ENCODE peak calls at places on chromosome X, in ten cellular contexts. F is sigmoid colon; E is hepatocyte; Y is tibial nerve; T is CD8-positive, alpha-beta T cell; U is left lung; I is lower lobe of right lung; B is trophoblast cell; H is mucosa of descending colon; A is right lobe of liver. O is an unnamed sample.

GRCh38 chrX:45771560-45772340 is 571.1 kb upstream of the DIPK2B start:
- DNase-seq in F (no peak), E (no peak), Y (no peak), T (peak; percentile 52), U (peak; percentile 79), I (peak; percentile 59), B (peak; percentile 36), H (peak; percentile 53), A (peak; percentile 35), O (no peak)

GRCh38 chrX:106874075-106874474 is 29.1 kb downstream of the RIPPLY1 start:
- DNase-seq in F (no peak), E (peak; percentile 44), Y (no peak), T (no peak), U (no peak), I (no peak), B (peak; percentile 65), H (no peak), A (no peak), O (no peak)

GRCh38 chrX:20067709-20068315 is 48.9 kb downstream of the MAP7D2 start:
- DNase-seq in F (peak; percentile 89), E (peak; percentile 64), Y (peak; percentile 76), T (no peak), U (peak; percentile 69), I (peak; percentile 71), B (peak; percentile 51), H (peak; percentile 49), A (peak; percentile 35), O (peak; percentile 81)

GRCh38 chrX:119425050-119425449 is 25.9 kb downstream of the SLC25A43 start:
- DNase-seq in F (no peak), E (no peak), Y (no peak), T (no peak), U (no peak), I (no peak), B (no peak), H (no peak), A (no peak), O (no peak)

GRCh38 chrX:17738737-17739535 is 1.6 kb downstream of the SCML1 start:
- DNase-seq in F (no peak), E (no peak), Y (no peak), T (no peak), U (no peak), I (no peak), B (no peak), H (no peak), A (no peak), O (no peak)

GRCh38 chrX:12814434-12814833 is 23.2 kb downstream of the PRPS2 start:
- DNase-seq in F (no peak), E (peak; percentile 54), Y (peak; percentile 40), T (peak; percentile 27), U (no peak), I (no peak), B (peak; percentile 69), H (no peak), A (no peak), O (no peak)

GRCh38 chrX:9737363-9737762 is 28.3 kb downstream of the GPR143 start:
- DNase-seq in F (no peak), E (no peak), Y (no peak), T (no peak), U (no peak), I (no peak), B (no peak), H (no peak), A (no peak), O (no peak)

GRCh38 chrX:119669424-119670037 is 23.4 kb downstream of the SEPTIN6 start:
- DNase-seq in F (peak; percentile 82), E (peak; percentile 25), Y (no peak), T (no peak), U (no peak), I (no peak), B (no peak), H (no peak), A (no peak), O (no peak)

GRCh38 chrX:46694549-46694948 is 64.4 kb downstream of the SLC9A7 start:
- DNase-seq in F (no peak), E (no peak), Y (no peak), T (no peak), U (no peak), I (no peak), B (no peak), H (no peak), A (no peak), O (no peak)

GRCh38 chrX:95885074-95885473 is 799.6 kb upstream of the DIAPH2 start:
- DNase-seq in F (peak; percentile 36), E (peak; percentile 42), Y (peak; percentile 43), T (no peak), U (no peak), I (no peak), B (no peak), H (no peak), A (no peak), O (no peak)

GRCh38 chrX:115330498-115331138 is 41.1 kb downstream of the LUZP4 start:
- DNase-seq in F (peak; percentile 71), E (peak; percentile 83), Y (no peak), T (peak; percentile 13), U (no peak), I (no peak), B (peak; percentile 79), H (no peak), A (no peak), O (no peak)

GRCh38 chrX:118495958-118496762 is 545 bp downstream of the DOCK11 start:
- DNase-seq in F (peak; percentile 77), E (peak; percentile 38), Y (peak; percentile 39), T (peak; percentile 78), U (peak; percentile 90), I (peak; percentile 81), B (peak; percentile 30), H (peak; percentile 72), A (peak; percentile 57), O (peak; percentile 22)

GRCh38 chrX:129686422-129686948 is 31.7 kb upstream of the APLN start:
- DNase-seq in F (no peak), E (no peak), Y (peak; percentile 8), T (no peak), U (no peak), I (no peak), B (no peak), H (no peak), A (no peak), O (no peak)

GRCh38 chrX:115625577-115626301 is 64.8 kb downstream of the PLS3 start:
- DNase-seq in F (no peak), E (no peak), Y (peak; percentile 22), T (no peak), U (no peak), I (no peak), B (peak; percentile 76), H (no peak), A (no peak), O (no peak)

GRCh38 chrX:131861088-131861787 is 161.9 kb upstream of the STK26 start:
- DNase-seq in F (no peak), E (no peak), Y (no peak), T (no peak), U (no peak), I (no peak), B (peak; percentile 89), H (no peak), A (no peak), O (no peak)

GRCh38 chrX:70878925-70879324 is 29.6 kb downstream of the TEX11 start:
- DNase-seq in F (no peak), E (no peak), Y (no peak), T (no peak), U (no peak), I (no peak), B (no peak), H (no peak), A (no peak), O (no peak)

GRCh38 chrX:40418413-40419195 is 162.2 kb upstream of the ATP6AP2 start:
- DNase-seq in F (no peak), E (no peak), Y (no peak), T (no peak), U (no peak), I (no peak), B (peak; percentile 51), H (no peak), A (no peak), O (no peak)

GRCh38 chrX:69153060-69153730 is 12.1 kb downstream of the PJA1 start:
- DNase-seq in F (peak; percentile 68), E (peak; percentile 67), Y (peak; percentile 22), T (no peak), U (no peak), I (no peak), B (no peak), H (no peak), A (no peak), O (no peak)
- H3K4me1 ChIP-seq in F (peaks cover under 1% of the 10 kb centered on the region), E (no peaks in the 10 kb centered on the region), Y (peaks cover 6% of the 10 kb centered on the region), T (no peaks in the 10 kb centered on the region), U (no peaks in the 10 kb centered on the region), I (no peaks in the 10 kb centered on the region), B (peaks cover 8% of the 10 kb centered on the region), H (no peaks in the 10 kb centered on the region), A (no peaks in the 10 kb centered on the region), O (no peaks in the 10 kb centered on the region)

GRCh38 chrX:151974336-151975227 is at the start of gene GABRE:
- DNase-seq in F (peak; percentile 73), E (peak; percentile 72), Y (peak; percentile 11), T (no peak), U (peak; percentile 68), I (peak; percentile 56), B (peak; percentile 46), H (peak; percentile 77), A (peak; percentile 64), O (no peak)
- H3K4me1 ChIP-seq in F (peaks cover 6% of the 10 kb centered on the region), E (no peaks in the 10 kb centered on the region), Y (no peaks in the 10 kb centered on the region), T (no peaks in the 10 kb centered on the region), U (peaks cover 6% of the 10 kb centered on the region), I (no peaks in the 10 kb centered on the region), B (peaks cover 9% of the 10 kb centered on the region), H (no peaks in the 10 kb centered on the region), A (no peaks in the 10 kb centered on the region), O (no peaks in the 10 kb centered on the region)

GRCh38 chrX:24027086-24027485 is at the start of gene KLHL15:
- DNase-seq in F (no peak), E (no peak), Y (no peak), T (no peak), U (no peak), I (no peak), B (no peak), H (no peak), A (no peak), O (no peak)
- H3K4me1 ChIP-seq in F (no peaks in the 10 kb centered on the region), E (peaks cover 5% of the 10 kb centered on the region), Y (no peaks in the 10 kb centered on the region), T (no peaks in the 10 kb centered on the region), U (no peaks in the 10 kb centered on the region), I (no peaks in the 10 kb centered on the region), B (no peaks in the 10 kb centered on the region), H (no peaks in the 10 kb centered on the region), A (no peaks in the 10 kb centered on the region), O (no peaks in the 10 kb centered on the region)

GRCh38 chrX:153351981-153352380 is 18.0 kb downstream of the ZNF275 start:
- DNase-seq in F (no peak), E (no peak), Y (no peak), T (no peak), U (no peak), I (no peak), B (no peak), H (no peak), A (no peak), O (no peak)
- H3K4me1 ChIP-seq in F (no peaks in the 10 kb centered on the region), E (no peaks in the 10 kb centered on the region), Y (no peaks in the 10 kb centered on the region), T (no peaks in the 10 kb centered on the region), U (no peaks in the 10 kb centered on the region), I (no peaks in the 10 kb centered on the region), B (no peaks in the 10 kb centered on the region), H (no peaks in the 10 kb centered on the region), A (no peaks in the 10 kb centered on the region), O (no peaks in the 10 kb centered on the region)